ENCODE peak calls at places on chromosomes 6 and 20, in four cellular contexts. One of them, this sample, is unnamed.

GRCh38 chr6:83708546-83708969 is 343 bp downstream of the SNAP91 start:
- DNase-seq in K562: no peak
- DNase-seq in HL-60: no peak
- DNase-seq in GM12878: no peak
- DNase-seq in this sample: peak

GRCh38 chr6:114085206-114085605 is 114.3 kb upstream of the HDAC2 start:
- DNase-seq in K562: no peak
- DNase-seq in HL-60: no peak
- DNase-seq in GM12878: no peak
- DNase-seq in this sample: no peak

GRCh38 chr6:25302677-25303128 is 23.5 kb downstream of the CARMIL1 start:
- DNase-seq in GM12878: no peak
- DNase-seq in K562: no peak
- DNase-seq in HL-60: no peak
- DNase-seq in this sample: no peak

GRCh38 chr6:46042355-46042999 is 26.8 kb upstream of the CLIC5 start:
- DNase-seq in GM12878: no peak
- DNase-seq in K562: peak
- DNase-seq in HL-60: peak
- DNase-seq in this sample: peak

GRCh38 chr20:2451939-2452732 is 18.5 kb downstream of the SNRPB start:
- DNase-seq in K562: peak
- DNase-seq in HL-60: peak
- DNase-seq in GM12878: no peak
- DNase-seq in this sample: peak

GRCh38 chr6:117423754-117424153 is 2.0 kb downstream of the ROS1 start:
- DNase-seq in K562: no peak
- DNase-seq in HL-60: no peak
- DNase-seq in GM12878: no peak
- DNase-seq in this sample: no peak

GRCh38 chr6:3383525-3383924 is 73.3 kb downstream of the SLC22A23 start:
- DNase-seq in HL-60: no peak
- DNase-seq in K562: peak
- DNase-seq in GM12878: peak
- DNase-seq in this sample: peak

GRCh38 chr6:38671885-38672467 is 31.0 kb downstream of the GLO1 start:
- DNase-seq in K562: peak
- DNase-seq in HL-60: peak
- DNase-seq in GM12878: peak
- DNase-seq in this sample: no peak

GRCh38 chr6:136669299-136669699 is 119.1 kb upstream of the MAP7 start:
- DNase-seq in GM12878: no peak
- DNase-seq in HL-60: no peak
- DNase-seq in K562: no peak
- DNase-seq in this sample: no peak

GRCh38 chr6:23633986-23634385 is 492.0 kb upstream of the NRSN1 start:
- DNase-seq in GM12878: no peak
- DNase-seq in K562: no peak
- DNase-seq in HL-60: no peak
- DNase-seq in this sample: no peak

GRCh38 chr20:19885576-19885956 is 127.5 kb downstream of the RIN2 start:
- DNase-seq in K562: no peak
- DNase-seq in HL-60: no peak
- DNase-seq in GM12878: no peak
- DNase-seq in this sample: no peak

GRCh38 chr6:141252828-141253608 is 879.7 kb upstream of the GJE1 start:
- DNase-seq in GM12878: no peak
- DNase-seq in HL-60: no peak
- DNase-seq in K562: no peak
- DNase-seq in this sample: no peak

GRCh38 chr6:158283304-158284005 is 28.8 kb upstream of the TULP4 start:
- DNase-seq in HL-60: no peak
- DNase-seq in GM12878: no peak
- DNase-seq in K562: no peak
- DNase-seq in this sample: no peak

GRCh38 chr20:38703526-38703925 is 20.8 kb upstream of the SLC32A1 start:
- DNase-seq in HL-60: no peak
- DNase-seq in GM12878: no peak
- DNase-seq in K562: no peak
- DNase-seq in this sample: no peak

GRCh38 chr6:133399426-133399825 is 158.3 kb downstream of the EYA4 start:
- DNase-seq in GM12878: no peak
- DNase-seq in HL-60: no peak
- DNase-seq in K562: no peak
- DNase-seq in this sample: no peak

GRCh38 chr6:169536446-169537170 is 165.2 kb downstream of the WDR27 start:
- DNase-seq in K562: no peak
- DNase-seq in HL-60: no peak
- DNase-seq in GM12878: no peak
- DNase-seq in this sample: no peak

DNA sequence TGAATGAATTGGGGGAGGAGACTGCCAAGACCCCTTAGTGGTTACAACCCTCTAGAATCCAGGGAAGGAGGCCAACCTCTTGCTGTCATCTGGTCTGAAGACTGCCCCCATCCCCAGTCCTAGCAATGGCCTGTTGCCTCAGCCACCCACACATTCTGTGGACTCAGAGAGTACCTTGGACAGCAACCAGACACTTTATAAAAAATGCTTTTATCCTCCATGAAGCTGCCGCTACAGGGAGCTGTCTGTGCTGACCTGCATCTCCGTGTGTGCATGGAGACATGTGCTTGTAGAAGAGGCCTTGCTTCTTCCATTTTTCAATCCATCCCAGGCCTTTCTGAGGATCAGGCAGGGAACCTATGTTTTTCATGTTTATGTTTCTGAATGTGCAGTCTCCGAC is 15.2 kb downstream of the CDH22 start:
- DNase-seq in K562: peak
- DNase-seq in GM12878: no peak
- DNase-seq in HL-60: peak
- DNase-seq in this sample: no peak
- TF ChIP-seq SPI1 in K562: no peak
- TF ChIP-seq SPI1 in GM12878: no peak
- TF ChIP-seq SPI1 in HL-60: no peak
- TF ChIP-seq SPI1 in this sample: no peak

GRCh38 chr6:44028767-44029166 is 98.5 kb downstream of the MRPL14 start:
- DNase-seq in GM12878: no peak
- DNase-seq in K562: peak
- DNase-seq in HL-60: no peak
- DNase-seq in this sample: no peak
- TF ChIP-seq SPI1 in GM12878: no peak
- TF ChIP-seq SPI1 in K562: no peak
- TF ChIP-seq SPI1 in HL-60: no peak
- TF ChIP-seq SPI1 in this sample: no peak

GRCh38 chr6:30727920-30728605 is 7.9 kb downstream of the TUBB start:
- DNase-seq in HL-60: no peak
- DNase-seq in GM12878: no peak
- DNase-seq in K562: no peak
- DNase-seq in this sample: no peak

GRCh38 chr6:30724906-30725667 is 4.9 kb downstream of the TUBB start:
- DNase-seq in K562: no peak
- DNase-seq in GM12878: no peak
- DNase-seq in HL-60: no peak
- DNase-seq in this sample: no peak

GRCh38 chr6:30722280-30723112 is 2.3 kb downstream of the TUBB start:
- DNase-seq in GM12878: no peak
- DNase-seq in HL-60: peak
- DNase-seq in K562: peak
- DNase-seq in this sample: no peak

GRCh38 chr6:30726506-30727413 is 6.6 kb downstream of the TUBB start:
- DNase-seq in HL-60: no peak
- DNase-seq in GM12878: no peak
- DNase-seq in K562: no peak
- DNase-seq in this sample: no peak

DNA sequence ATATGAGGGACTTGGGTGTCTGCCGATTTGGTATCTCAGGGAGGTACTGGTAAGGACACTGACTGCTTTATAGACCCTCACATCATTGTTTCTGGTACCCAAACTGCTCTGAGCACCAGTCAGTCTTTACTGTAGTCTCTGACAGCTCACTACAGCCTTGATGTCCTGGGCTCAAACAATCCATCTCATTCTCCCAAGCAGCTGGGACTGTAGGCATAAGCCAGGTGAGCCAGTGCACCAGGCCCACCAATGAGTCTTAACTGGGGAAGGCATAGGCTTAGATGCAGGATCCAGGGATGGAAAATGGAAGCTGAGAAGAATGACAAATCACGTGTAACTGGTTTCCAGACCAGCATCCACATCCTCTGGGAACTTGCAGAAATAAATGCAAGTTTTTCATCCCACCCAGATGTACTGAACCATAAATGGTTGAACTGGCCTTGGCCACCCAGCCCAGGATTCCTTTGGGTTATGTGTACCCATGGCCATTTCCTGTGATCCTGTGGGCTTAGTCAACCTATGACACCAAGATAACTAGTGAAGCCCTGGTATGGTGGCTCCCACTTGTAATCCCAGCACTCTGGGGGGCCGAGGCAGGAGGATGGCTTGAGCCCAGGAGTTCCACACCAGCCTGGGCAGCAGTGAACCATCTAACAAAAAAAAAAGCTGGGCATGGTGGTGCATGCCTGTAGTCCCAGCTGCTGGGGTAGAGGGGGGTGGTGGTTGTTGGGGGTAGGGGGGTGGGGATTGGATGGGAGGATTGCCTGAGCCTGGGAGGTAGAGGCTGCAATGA is 5.8 kb downstream of the TUBB start:
- DNase-seq in GM12878: no peak
- DNase-seq in HL-60: no peak
- DNase-seq in K562: no peak
- DNase-seq in this sample: no peak
- TF ChIP-seq SPI1 in GM12878: no peak
- TF ChIP-seq SPI1 in HL-60: no peak
- TF ChIP-seq SPI1 in K562: no peak
- TF ChIP-seq SPI1 in this sample: no peak

DNA sequence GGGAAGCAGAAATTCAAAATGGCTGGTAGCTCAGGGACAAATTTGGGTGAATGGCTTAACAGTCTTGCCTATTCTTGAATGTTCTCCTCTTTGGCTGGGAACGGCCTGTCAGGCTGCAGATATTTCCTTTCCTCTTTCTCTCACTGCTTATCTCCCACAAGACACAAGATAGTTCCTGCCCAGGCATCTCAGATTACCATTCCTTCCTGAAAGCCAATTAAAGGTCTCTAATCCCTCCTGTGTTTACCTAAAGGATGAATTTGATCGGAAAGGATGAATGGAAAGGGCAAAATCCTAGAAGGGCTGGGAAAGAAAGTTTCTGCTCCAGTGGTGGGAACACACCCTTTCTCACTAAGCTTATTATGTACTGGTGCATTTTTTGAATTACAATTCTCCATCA is 95.9 kb upstream of the JAG1 start:
- DNase-seq in GM12878: no peak
- DNase-seq in HL-60: no peak
- DNase-seq in K562: no peak
- DNase-seq in this sample: no peak
- TF ChIP-seq SPI1 in GM12878: no peak
- TF ChIP-seq SPI1 in HL-60: no peak
- TF ChIP-seq SPI1 in K562: no peak
- TF ChIP-seq SPI1 in this sample: no peak

DNA sequence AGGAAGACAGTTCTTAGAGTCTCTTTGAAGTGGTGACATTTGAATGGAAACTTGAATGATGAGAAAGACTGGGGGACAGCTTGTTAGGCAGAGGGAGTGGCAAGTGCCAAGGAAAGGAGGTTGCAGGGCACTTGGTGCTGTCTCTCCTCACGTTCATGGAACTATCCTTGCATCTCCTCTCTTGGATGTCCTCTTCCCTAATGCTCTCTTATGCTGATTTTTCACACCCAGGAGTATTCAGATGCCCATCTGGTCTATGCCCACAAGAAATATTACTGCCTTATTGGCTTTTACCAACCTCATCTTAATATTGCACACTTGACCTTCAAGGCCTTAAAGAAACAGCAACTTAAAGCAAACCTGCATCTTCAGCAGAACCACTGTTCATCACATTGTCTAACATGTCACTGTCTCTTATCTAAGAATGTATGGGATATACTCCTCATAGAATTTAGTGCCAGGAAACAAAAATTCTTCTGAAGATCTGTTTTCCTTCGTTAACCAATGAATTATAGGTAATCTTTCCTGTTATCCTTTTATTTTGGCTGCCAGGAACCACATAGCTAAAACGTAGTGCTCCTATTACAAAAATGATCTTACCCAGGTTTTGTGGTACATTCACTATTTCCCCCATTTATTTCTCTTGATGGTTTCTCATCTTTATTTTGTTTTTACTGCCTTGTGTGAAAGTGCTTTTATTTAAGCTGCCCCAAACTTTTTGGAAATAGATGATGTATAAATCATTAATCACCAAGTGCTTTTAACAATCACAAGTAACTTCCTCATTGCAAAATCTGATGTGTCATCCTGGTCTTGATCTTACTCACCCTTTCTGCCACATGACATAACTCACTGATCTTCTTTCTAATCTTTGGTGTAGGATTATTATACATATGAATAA is 12.8 kb downstream of the RGS17 start:
- DNase-seq in GM12878: peak
- DNase-seq in HL-60: no peak
- DNase-seq in K562: no peak
- DNase-seq in this sample: no peak
- TF ChIP-seq SPI1 in GM12878: no peak
- TF ChIP-seq SPI1 in HL-60: no peak
- TF ChIP-seq SPI1 in K562: no peak
- TF ChIP-seq SPI1 in this sample: no peak

GRCh38 chr6:75813476-75814250 is 64.6 kb downstream of the MYO6 start:
- DNase-seq in HL-60: no peak
- DNase-seq in K562: no peak
- DNase-seq in GM12878: no peak
- DNase-seq in this sample: no peak
- TF ChIP-seq SPI1 in HL-60: no peak
- TF ChIP-seq SPI1 in K562: no peak
- TF ChIP-seq SPI1 in GM12878: no peak
- TF ChIP-seq SPI1 in this sample: no peak

GRCh38 chr6:70363741-70364493 is 49.4 kb upstream of the FAM135A start:
- DNase-seq in GM12878: no peak
- DNase-seq in K562: no peak
- DNase-seq in HL-60: no peak
- DNase-seq in this sample: no peak

GRCh38 chr6:70370496-70370895 is 42.8 kb upstream of the FAM135A start:
- DNase-seq in K562: no peak
- DNase-seq in GM12878: no peak
- DNase-seq in HL-60: no peak
- DNase-seq in this sample: no peak

GRCh38 chr6:70375166-70375565 is 38.1 kb upstream of the FAM135A start:
- DNase-seq in GM12878: no peak
- DNase-seq in HL-60: no peak
- DNase-seq in K562: no peak
- DNase-seq in this sample: no peak

GRCh38 chr6:70371454-70372105 is 41.7 kb upstream of the FAM135A start:
- DNase-seq in GM12878: no peak
- DNase-seq in K562: peak
- DNase-seq in HL-60: peak
- DNase-seq in this sample: no peak

GRCh38 chr6:70369332-70369950 is 43.9 kb upstream of the FAM135A start:
- DNase-seq in GM12878: peak
- DNase-seq in HL-60: peak
- DNase-seq in K562: peak
- DNase-seq in this sample: peak
- TF ChIP-seq SPI1 in GM12878: no peak
- TF ChIP-seq SPI1 in HL-60: no peak
- TF ChIP-seq SPI1 in K562: no peak
- TF ChIP-seq SPI1 in this sample: no peak